ENCODE peak calls at places on chromosomes 3 and 15, in six cellular contexts. Z is H9, I is neuronal stem cell, R is IMR-90, U is H1, F is trophoblast cell. V is an unnamed sample.

GRCh38 chr15:26877842-26878241 is 11.0 kb downstream of the GABRA5 start:
- DNase-seq in F (no peak), U (no peak), R (no peak), I (no peak), Z (no peak), V (no peak)

GRCh38 chr3:58161435-58162398 is 49.1 kb downstream of the DNASE1L3 start:
- DNase-seq in F (peak), R (peak), U (no peak), I (no peak), Z (no peak), V (peak)

GRCh38 chr15:88604972-88605506 is 16.1 kb upstream of the AEN start:
- DNase-seq in Z (no peak), I (no peak), F (no peak), R (no peak), U (no peak), V (no peak)

GRCh38 chr3:97967966-97968365 is 4.3 kb downstream of the RIOX2 start:
- DNase-seq in F (no peak), Z (peak), R (no peak), U (no peak), I (no peak), V (no peak)

GRCh38 chr3:101849714-101850326 is 506 bp downstream of the NFKBIZ start:
- DNase-seq in Z (peak), F (peak), R (no peak), U (no peak), I (peak), V (no peak)

GRCh38 chr3:10855871-10856662 is 40.0 kb downstream of the SLC6A11 start:
- DNase-seq in U (no peak), I (no peak), R (no peak), F (peak), Z (no peak), V (no peak)

GRCh38 chr3:158918008-158918407 is 116.2 kb downstream of the MFSD1 start:
- DNase-seq in Z (peak), F (peak), I (peak), U (peak), R (peak), V (peak)

GRCh38 chr3:188817103-188817919 is 354.5 kb upstream of the TPRG1 start:
- DNase-seq in Z (no peak), I (no peak), F (peak), R (no peak), U (no peak), V (no peak)

GRCh38 chr3:146655333-146655996 is 50.3 kb upstream of the PLSCR5 start:
- DNase-seq in R (no peak), I (no peak), U (no peak), F (no peak), Z (no peak), V (no peak)

GRCh38 chr3:139541156-139541897 is 1.8 kb upstream of the RBP1 start:
- DNase-seq in F (no peak), R (no peak), U (no peak), Z (no peak), I (no peak), V (no peak)

GRCh38 chr3:87260270-87260669 is 16.1 kb downstream of the POU1F1 start:
- DNase-seq in U (no peak), I (peak), F (peak), R (peak), Z (no peak), V (peak)

GRCh38 chr3:127792664-127793292 is 29.5 kb downstream of the MGLL start:
- DNase-seq in I (no peak), U (no peak), R (peak), F (no peak), Z (no peak), V (peak)

GRCh38 chr15:68277131-68277604 is 377 bp upstream of the FEM1B start:
- DNase-seq in I (peak), Z (no peak), U (no peak), F (no peak), R (peak), V (no peak)

GRCh38 chr3:48561045-48561736 is 2.4 kb downstream of the UCN2 start:
- DNase-seq in Z (peak), F (peak), R (peak), I (peak), U (peak), V (peak)

GRCh38 chr15:80855206-80855605 is 76.0 kb downstream of the CEMIP start:
- DNase-seq in I (no peak), R (no peak), U (no peak), F (no peak), Z (no peak), V (no peak)

GRCh38 chr3:26064297-26064696 is 274.4 kb downstream of the OXSM start:
- DNase-seq in I (no peak), F (no peak), Z (no peak), U (no peak), R (no peak), V (no peak)

GRCh38 chr3:79598594-79598993 is 169.2 kb downstream of the ROBO1 start:
- DNase-seq in R (no peak), Z (no peak), F (no peak), I (no peak), U (peak), V (no peak)

GRCh38 chr15:52737720-52738119 is 52.4 kb downstream of the ONECUT1 start:
- DNase-seq in U (no peak), Z (no peak), F (no peak), I (no peak), R (no peak), V (no peak)

GRCh38 chr3:55721716-55722484 is 234.8 kb upstream of the WNT5A start:
- DNase-seq in Z (no peak), I (no peak), R (peak), F (peak), U (no peak), V (peak)

GRCh38 chr3:27570421-27571106 is 86.4 kb upstream of the SLC4A7 start:
- DNase-seq in R (no peak), U (no peak), I (no peak), Z (no peak), F (no peak), V (no peak)
- H3K4ac ChIP-seq in R (no peak), U (no peak), I (no peak), Z (no peak), F (no peak), V (no peak)

DNA sequence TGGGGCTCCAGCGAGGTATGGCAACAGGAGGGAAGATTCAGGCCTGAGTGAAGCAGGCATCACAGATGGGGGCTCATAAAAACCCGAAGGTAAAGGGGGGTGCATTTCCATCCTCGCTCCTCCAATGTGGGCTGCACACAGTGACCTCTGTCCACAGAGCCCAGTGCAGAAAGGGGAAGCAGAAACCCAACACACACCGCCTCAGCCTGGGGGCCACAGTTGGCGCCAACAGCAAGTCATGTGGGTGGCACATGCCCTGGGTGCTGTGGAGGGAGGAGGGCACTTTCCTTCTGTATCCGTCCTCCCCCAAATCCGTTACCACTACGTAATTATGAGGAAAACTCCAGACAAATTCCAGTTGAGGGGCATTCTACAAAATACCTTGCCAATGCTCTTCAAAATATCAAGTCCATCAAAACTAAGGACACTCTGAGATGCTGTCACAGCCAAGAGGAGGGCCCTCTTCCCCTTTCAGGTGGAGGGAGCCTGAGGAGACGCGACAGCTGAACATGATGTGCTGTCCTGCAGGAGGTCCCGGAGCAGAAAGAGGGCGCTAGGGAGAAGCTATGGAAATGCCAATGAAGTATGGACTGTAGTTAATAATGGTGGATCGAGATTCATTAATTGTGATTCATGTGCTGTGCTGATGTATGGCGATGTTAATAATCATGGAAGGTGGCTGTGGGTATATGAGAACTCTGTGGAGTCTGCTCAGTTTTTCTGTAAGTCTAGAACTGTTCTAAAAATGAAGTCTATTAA is 16.4 kb downstream of the APBA2 start:
- DNase-seq in U (no peak), R (no peak), F (no peak), Z (peak), I (no peak), V (no peak)
- H4K91ac ChIP-seq in U (no peak), R (no peak), F (no peak), Z (no peak), I (no peak), V (no peak)

GRCh38 chr3:186931487-186932280 is 1.4 kb downstream of the ST6GAL1 start:
- DNase-seq in I (no peak), R (peak), F (peak), Z (peak), U (no peak), V (peak)
- H3K4ac ChIP-seq in I (no peak), R (peak), F (no peak), Z (no peak), U (peak), V (no peak)

GRCh38 chr3:15159501-15160136 is 46.4 kb upstream of the CAPN7 start:
- DNase-seq in I (no peak), U (no peak), F (no peak), Z (no peak), R (no peak), V (peak)

GRCh38 chr3:15155840-15156360 is 50.1 kb upstream of the CAPN7 start:
- DNase-seq in Z (no peak), I (no peak), R (no peak), F (no peak), U (no peak), V (no peak)

GRCh38 chr3:15160662-15161061 is 45.4 kb upstream of the CAPN7 start:
- DNase-seq in Z (no peak), R (no peak), U (no peak), I (no peak), F (no peak), V (no peak)

GRCh38 chr3:15154326-15154725 is 51.7 kb upstream of the CAPN7 start:
- DNase-seq in R (no peak), Z (no peak), I (no peak), U (no peak), F (no peak), V (peak)

DNA sequence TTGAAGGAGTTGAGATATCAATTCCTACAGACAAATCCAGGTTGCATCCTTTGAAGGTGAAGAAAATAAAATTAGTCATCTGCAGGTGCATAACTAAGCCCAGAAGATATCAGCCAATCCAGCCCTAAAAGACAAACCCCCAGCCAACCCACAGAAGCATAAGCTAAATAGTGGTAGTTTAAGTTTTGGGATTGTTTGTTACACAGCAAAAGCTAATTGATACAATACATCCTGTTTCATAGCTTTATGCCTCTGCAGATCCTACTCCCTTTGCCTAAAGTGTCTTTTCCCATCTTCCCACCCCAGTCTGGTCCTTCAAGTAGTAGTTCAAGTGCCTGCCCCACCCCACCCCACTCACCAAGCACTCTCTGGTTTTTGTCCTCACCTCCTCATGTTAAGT is 48.6 kb upstream of the CAPN7 start:
- DNase-seq in U (no peak), R (no peak), Z (no peak), F (no peak), I (no peak), V (no peak)
- H4K91ac ChIP-seq in U (no peak), R (no peak), Z (no peak), F (no peak), I (no peak), V (no peak)